ENCODE peak calls at places on chromosome 11, in four cellular contexts. K is IMR-90, U is H1, N is H9. I is an unnamed sample.
A peak's percentile ranks its signal among the peaks of the same experiment; 100 is the strongest.

GRCh38 chr11:120867988-120868387 is 155.9 kb upstream of the TBCEL start:
- DNase-seq in N (no peak), K (no peak), U (no peak), I (no peak)

GRCh38 chr11:27353593-27354358 is 9.2 kb downstream of the CCDC34 start:
- DNase-seq in U (no peak), N (no peak), K (peak; percentile 80), I (no peak)

GRCh38 chr11:37817727-37818270 is 1219.8 kb upstream of the RAG2 start:
- DNase-seq in K (no peak), U (no peak), N (no peak), I (no peak)

GRCh38 chr11:111560785-111561184 is 20.3 kb downstream of the LAYN start:
- DNase-seq in K (no peak), N (no peak), U (no peak), I (no peak)

GRCh38 chr11:100785148-100785983 is 98.3 kb downstream of the ARHGAP42 start:
- DNase-seq in N (peak; percentile 45), U (no peak), K (no peak), I (peak; percentile 77)

GRCh38 chr11:17531818-17532131 is 12.4 kb downstream of the USH1C start:
- DNase-seq in U (no peak), N (no peak), K (peak; percentile 64), I (no peak)

GRCh38 chr11:74559934-74560309 is 32.5 kb upstream of the POLD3 start:
- DNase-seq in N (no peak), K (peak; percentile 43), U (no peak), I (no peak)

GRCh38 chr11:68825603-68826002 is 16.1 kb downstream of the CPT1A start:
- DNase-seq in U (no peak), N (peak; percentile 70), K (no peak), I (peak; percentile 55)

GRCh38 chr11:60985991-60986915 is 14.8 kb downstream of the CD6 start:
- DNase-seq in K (peak; percentile 46), U (no peak), N (no peak), I (no peak)

GRCh38 chr11:22049276-22049675 is 143.6 kb upstream of the ANO5 start:
- DNase-seq in U (no peak), N (no peak), K (no peak), I (no peak)

GRCh38 chr11:11461473-11461872 is 108.4 kb upstream of the CSNK2A3 start:
- DNase-seq in K (no peak), N (no peak), U (no peak), I (no peak)

GRCh38 chr11:7545611-7546010 is 31.8 kb downstream of the PPFIBP2 start:
- DNase-seq in U (no peak), N (no peak), K (no peak), I (no peak)

GRCh38 chr11:81495699-81496292 is 1237.9 kb downstream of the FAM181B start:
- DNase-seq in U (no peak), K (no peak), N (no peak), I (peak; percentile 5)

GRCh38 chr11:81497202-81497804 is 1236.4 kb downstream of the FAM181B start:
- DNase-seq in K (peak; percentile 16), N (no peak), U (no peak), I (peak; percentile 55)

GRCh38 chr11:81492923-81493445 is 1240.7 kb downstream of the FAM181B start:
- DNase-seq in K (no peak), U (no peak), N (no peak), I (no peak)

GRCh38 chr11:81496566-81496965 is 1237.1 kb downstream of the FAM181B start:
- DNase-seq in K (no peak), U (no peak), N (no peak), I (no peak)

GRCh38 chr11:81494431-81494830 is 1239.2 kb downstream of the FAM181B start:
- DNase-seq in K (no peak), N (no peak), U (no peak), I (no peak)
- H4K5ac ChIP-seq in K (no peak overlapping the region), N (no peak overlapping the region), U (no peak overlapping the region), I (no peak overlapping the region)

DNA sequence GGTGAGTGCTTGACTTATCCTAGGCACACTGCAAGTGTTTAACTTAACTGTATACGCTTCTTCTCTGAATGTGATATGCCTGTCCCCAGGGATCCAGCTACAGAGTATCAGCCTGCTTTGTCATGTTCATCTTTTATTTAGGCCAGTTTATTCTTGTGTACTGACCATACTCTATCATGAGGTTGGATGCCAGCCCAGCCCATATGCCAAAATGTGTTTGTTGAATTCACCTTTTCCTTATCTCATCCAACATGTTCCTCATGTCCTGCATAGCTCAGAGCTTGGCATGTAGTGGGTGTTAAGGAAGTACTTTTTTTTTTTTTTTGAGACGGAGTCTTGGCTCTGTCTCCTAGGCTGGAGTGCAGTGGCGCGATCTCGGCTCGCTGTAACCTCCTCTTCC is 116.2 kb downstream of the NCAM1 start:
- DNase-seq in K (no peak), N (no peak), U (no peak), I (no peak)
- H4K5ac ChIP-seq in K (no peak overlapping the region), N (no peak overlapping the region), U (no peak overlapping the region), I (no peak overlapping the region)

GRCh38 chr11:130439876-130440275 is 8.6 kb upstream of the ADAMTS15 start:
- DNase-seq in U (no peak), N (no peak), K (no peak), I (no peak)
- H4K5ac ChIP-seq in U (no peak overlapping the region), N (no peak overlapping the region), K (no peak overlapping the region), I (no peak overlapping the region)

DNA sequence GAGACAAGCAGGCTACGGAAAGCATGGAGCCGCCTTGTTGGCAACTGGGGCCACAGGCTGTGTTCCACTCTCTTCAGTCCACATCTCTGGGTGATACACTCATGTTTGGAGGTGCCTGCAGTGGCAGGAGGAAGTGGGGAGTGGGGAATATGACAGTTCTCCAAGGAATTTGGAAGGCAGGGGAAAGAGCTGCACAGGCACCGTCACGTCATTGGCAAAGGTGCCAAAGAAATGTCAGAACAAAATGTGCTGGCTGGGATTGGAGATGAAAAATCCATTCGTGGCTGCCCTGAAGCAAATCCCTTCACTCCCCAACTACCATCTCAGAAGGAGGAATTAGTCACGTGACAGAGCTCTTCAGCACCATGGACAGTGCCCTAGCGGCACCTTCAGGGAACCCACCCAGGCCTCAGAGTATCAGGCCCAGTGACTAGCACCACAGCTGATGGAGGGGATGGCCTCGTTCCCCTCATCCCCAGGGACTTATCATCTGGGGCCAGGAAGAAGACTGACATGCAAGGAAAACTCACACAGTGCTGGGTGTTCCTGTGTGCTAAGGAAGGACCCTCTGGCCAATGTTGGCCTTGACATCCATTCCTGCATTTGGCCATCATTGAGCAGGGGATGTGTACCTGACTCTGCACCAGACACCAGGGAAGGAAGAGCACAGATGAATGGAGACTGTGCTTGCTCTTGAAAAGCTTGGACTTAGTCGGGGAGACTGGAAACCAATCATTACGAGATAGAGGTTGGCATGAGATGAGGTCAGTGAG is 48.5 kb upstream of the PRDM11 start:
- DNase-seq in K (peak; percentile 56), U (no peak), N (peak; percentile 84), I (peak; percentile 85)
- H4K5ac ChIP-seq in K (no peak overlapping the region), U (no peak overlapping the region), N (no peak overlapping the region), I (no peak overlapping the region)

GRCh38 chr11:110087820-110088534 is 5.2 kb upstream of the ZC3H12C start:
- DNase-seq in U (no peak), N (no peak), K (peak; percentile 79), I (no peak)

GRCh38 chr11:110090466-110091026 is 2.6 kb upstream of the ZC3H12C start:
- DNase-seq in K (no peak), N (no peak), U (no peak), I (no peak)

GRCh38 chr11:110086892-110087309 is 6.3 kb upstream of the ZC3H12C start:
- DNase-seq in N (no peak), U (no peak), K (peak; percentile 90), I (no peak)

GRCh38 chr11:110089617-110090282 is 3.4 kb upstream of the ZC3H12C start:
- DNase-seq in N (no peak), K (no peak), U (no peak), I (no peak)

DNA sequence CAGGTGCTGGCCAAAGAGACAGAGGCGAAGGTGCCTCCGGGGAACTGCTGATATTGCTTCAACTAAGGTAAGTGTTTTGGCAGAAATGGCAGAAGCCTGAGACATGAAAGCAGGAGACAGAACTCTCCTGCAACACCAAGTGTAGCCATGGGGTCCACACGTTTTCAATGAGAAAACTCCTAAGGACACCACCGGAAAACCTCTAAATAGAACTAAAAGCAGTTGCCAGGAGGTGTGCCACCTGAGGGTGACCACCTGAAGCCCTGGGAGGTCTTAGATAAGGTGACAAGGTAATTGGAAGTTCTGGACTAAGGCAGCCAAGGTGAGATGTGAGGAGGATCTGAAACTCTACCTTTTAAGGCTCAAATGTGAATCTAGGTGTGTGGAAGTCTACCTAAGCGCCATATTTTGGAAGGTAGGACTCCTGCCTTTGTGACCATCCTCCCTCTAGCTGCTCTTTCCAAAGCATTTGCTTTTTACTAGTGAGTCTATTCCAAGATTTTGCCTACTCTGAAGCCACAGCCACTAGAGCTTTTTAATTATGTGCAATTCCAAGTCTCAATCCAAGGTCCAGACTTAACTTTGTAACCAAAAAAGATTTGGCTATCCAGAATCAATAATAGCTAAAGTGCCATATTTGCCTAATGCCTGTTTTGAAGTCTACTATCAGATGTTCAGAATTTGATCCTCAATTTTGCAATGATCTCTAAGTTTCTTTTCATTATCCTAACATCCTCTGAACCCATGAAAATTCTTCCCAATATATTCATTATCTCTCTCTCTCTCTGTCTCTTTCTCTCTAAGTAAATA is 4.5 kb upstream of the ZC3H12C start:
- DNase-seq in K (no peak), U (no peak), N (no peak), I (no peak)
- H4K5ac ChIP-seq in K (no peak overlapping the region), U (no peak overlapping the region), N (no peak overlapping the region), I (no peak overlapping the region)

GRCh38 chr11:58164389-58164788 is 24.5 kb upstream of the OR9Q2 start:
- DNase-seq in U (no peak), K (no peak), N (no peak), I (no peak)

GRCh38 chr11:58164990-58165389 is 23.9 kb upstream of the OR9Q2 start:
- DNase-seq in N (no peak), K (no peak), U (no peak), I (no peak)

GRCh38 chr11:58165504-58166106 is 23.3 kb upstream of the OR9Q2 start:
- DNase-seq in K (no peak), U (no peak), N (no peak), I (no peak)
- H4K5ac ChIP-seq in K (no peak overlapping the region), U (no peak overlapping the region), N (no peak overlapping the region), I (no peak overlapping the region)

DNA sequence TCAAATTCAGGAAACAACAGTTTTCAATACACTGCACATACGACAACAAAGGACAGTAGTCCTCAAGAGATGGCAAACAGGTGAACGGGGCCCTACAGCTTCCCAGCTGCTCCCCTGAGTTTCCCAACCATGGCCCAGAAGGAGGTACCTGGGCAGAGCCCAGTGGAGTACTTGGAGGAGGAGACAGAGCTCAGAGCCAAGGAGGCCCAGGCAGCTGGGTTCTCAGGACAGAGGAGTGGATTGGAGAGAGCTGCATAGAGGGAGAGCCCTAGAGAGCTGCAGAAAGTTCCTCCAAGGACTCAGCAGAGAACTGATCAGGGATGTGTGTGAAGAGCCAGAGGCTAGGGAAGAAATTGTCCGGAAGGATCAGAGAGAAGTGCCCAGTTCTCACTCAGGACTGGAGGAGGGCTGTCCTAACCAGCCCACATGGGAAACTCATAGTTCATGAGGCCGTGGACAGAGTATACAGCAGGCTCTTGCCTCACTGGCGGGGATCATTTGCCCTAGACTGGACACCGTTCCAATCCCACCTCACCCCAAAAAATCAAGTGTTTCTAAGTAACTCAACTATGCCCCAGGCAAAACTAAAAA is 7.6 kb upstream of the ASCL2 start:
- DNase-seq in N (peak; percentile 39), K (no peak), U (no peak), I (no peak)
- H4K5ac ChIP-seq in N (no peak overlapping the region), K (no peak overlapping the region), U (no peak overlapping the region), I (no peak overlapping the region)

GRCh38 chr11:24559315-24559714 is 62.5 kb downstream of the LUZP2 start:
- DNase-seq in U (no peak), N (no peak), K (no peak), I (no peak)

GRCh38 chr11:24556693-24557092 is 59.8 kb downstream of the LUZP2 start:
- DNase-seq in K (no peak), U (no peak), N (no peak), I (no peak)

GRCh38 chr11:24560324-24560723 is 63.5 kb downstream of the LUZP2 start:
- DNase-seq in N (no peak), K (no peak), U (no peak), I (no peak)
- H4K5ac ChIP-seq in N (no peak overlapping the region), K (no peak overlapping the region), U (no peak overlapping the region), I (no peak overlapping the region)